ENCODE peak calls at places on chromosome 7, in seven cellular contexts. W is esophagus squamous epithelium, S is left ventricle myocardium inferior, L is Peyer's patch, Z is tibial artery, R is cardiac muscle cell, I is RWPE1. U is an unnamed sample.

GRCh38 chr7:143505845-143506244 is 28.2 kb downstream of the TAS2R41 start:
- DNase-seq in W (no peak), S (no peak), L (no peak), Z (no peak), R (no peak), I (no peak), U (no peak)

GRCh38 chr7:41169307-41169706 is 533.6 kb downstream of the INHBA start:
- DNase-seq in W (no peak), S (no peak), L (no peak), Z (no peak), R (no peak), I (no peak), U (no peak)

GRCh38 chr7:151390594-151391357 is 19.1 kb downstream of the WDR86 start:
- DNase-seq in W (no peak), S (peak), L (no peak), Z (no peak), R (no peak), I (no peak), U (no peak)

GRCh38 chr7:46844486-46844885 is 737.4 kb downstream of the TNS3 start:
- DNase-seq in W (no peak), S (no peak), L (no peak), Z (no peak), R (no peak), I (no peak), U (no peak)

GRCh38 chr7:139777304-139777890 is 401 bp downstream of the HIPK2 start:
- DNase-seq in W (no peak), S (peak), L (peak), Z (no peak), R (peak), I (peak), U (no peak)

GRCh38 chr7:94700926-94701554 is 45.1 kb upstream of the SGCE start:
- DNase-seq in W (no peak), S (no peak), L (no peak), Z (no peak), R (no peak), I (no peak), U (no peak)

GRCh38 chr7:4724648-4725013 is 42.5 kb downstream of the FOXK1 start:
- DNase-seq in W (no peak), S (no peak), L (no peak), Z (no peak), R (no peak), I (peak), U (no peak)

GRCh38 chr7:78472519-78472918 is 673.9 kb downstream of the PHTF2 start:
- DNase-seq in W (no peak), S (no peak), L (no peak), Z (no peak), R (no peak), I (no peak), U (no peak)

GRCh38 chr7:10888861-10889260 is 84.8 kb upstream of the PHF14 start:
- DNase-seq in W (no peak), S (no peak), L (no peak), Z (no peak), R (no peak), I (no peak), U (no peak)

GRCh38 chr7:107627002-107627401 is 33.6 kb upstream of the SLC26A4 start:
- DNase-seq in W (no peak), S (no peak), L (no peak), Z (no peak), R (no peak), I (no peak), U (no peak)

GRCh38 chr7:128715079-128715478 is 24.1 kb upstream of the CALU start:
- DNase-seq in W (no peak), S (no peak), L (no peak), Z (no peak), R (no peak), I (no peak), U (no peak)

GRCh38 chr7:80231719-80232118 is 97.1 kb downstream of the GNAI1 start:
- DNase-seq in W (no peak), S (no peak), L (no peak), Z (no peak), R (no peak), I (peak), U (peak)

GRCh38 chr7:13467111-13467547 is 522.3 kb downstream of the ETV1 start:
- DNase-seq in W (no peak), S (no peak), L (no peak), Z (no peak), R (no peak), I (no peak), U (no peak)

DNA sequence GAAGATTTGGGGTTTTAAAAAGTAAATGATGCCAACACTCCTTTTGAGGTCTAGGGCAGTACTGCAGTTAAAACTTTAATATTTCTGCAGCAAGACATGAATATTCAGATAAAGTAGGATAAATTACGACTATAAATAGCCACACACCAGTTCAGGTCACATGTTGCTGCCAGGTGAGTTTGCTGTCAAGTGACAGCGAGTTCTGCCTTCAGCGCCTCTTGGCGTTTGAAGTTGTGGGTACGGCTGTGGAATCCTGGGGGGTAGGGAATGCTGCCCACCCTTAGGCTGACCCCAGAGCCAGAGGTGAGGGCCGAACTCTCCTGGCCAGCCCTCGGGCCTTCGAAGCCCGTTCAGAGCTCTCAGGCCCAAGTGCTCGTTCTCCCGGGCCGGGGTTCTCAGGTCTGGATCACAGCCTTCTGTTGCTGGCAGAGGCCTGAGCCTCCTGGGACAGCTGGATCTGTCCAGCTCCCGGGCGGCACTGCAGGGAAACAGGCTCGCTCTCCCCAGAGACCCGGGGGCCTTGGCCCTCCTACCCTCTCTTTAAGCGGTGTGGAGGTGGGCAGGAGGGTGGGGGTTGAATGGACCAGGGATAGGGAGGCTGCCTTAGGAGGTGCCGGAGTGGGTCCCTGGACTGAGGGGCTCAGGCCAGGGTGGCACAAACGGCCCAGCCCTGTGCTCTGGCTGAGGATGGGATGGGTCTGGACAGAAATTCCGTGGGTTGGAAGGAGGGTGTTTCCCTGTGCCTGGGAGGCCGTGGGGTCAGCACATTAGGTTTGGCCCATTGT is 5.4 kb downstream of the BRI3 start:
- DNase-seq in W (no peak), S (no peak), L (no peak), Z (no peak), R (peak), I (no peak), U (no peak)
- H3K27ac ChIP-seq in W (peak), S (peak), L (peak), Z (peak), R (peak), I (peak), U (peak)

DNA sequence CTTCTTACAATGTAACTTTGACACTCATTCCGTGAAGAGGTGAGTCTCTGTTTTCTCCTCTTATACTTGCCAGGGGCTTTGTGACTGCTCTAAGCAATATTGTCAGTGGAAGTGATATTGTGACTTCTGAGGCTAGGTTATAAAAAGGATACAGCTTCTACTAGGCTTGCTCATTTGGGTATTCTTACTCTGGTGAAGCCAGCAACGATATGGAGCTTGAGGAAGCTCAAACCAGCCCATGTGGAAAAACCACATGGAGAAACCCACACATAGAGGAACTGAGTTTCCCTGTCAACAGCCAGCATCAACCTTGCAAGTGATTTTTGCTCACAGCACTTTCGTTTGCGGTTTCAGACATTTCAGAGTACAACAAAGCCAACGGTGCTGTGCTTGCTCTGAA is 149.6 kb upstream of the SEMA3E start:
- DNase-seq in W (no peak), S (no peak), L (no peak), Z (no peak), R (no peak), I (no peak), U (no peak)
- H3K27ac ChIP-seq in W (no peak), S (no peak), L (no peak), Z (no peak), R (no peak), I (no peak), U (no peak)

GRCh38 chr7:16668049-16668858 is 22.3 kb downstream of the BZW2 start:
- DNase-seq in W (no peak), S (peak), L (no peak), Z (peak), R (no peak), I (peak), U (peak)
- H3K27ac ChIP-seq in W (peak), S (peak), L (peak), Z (peak), R (peak), I (peak), U (peak)

DNA sequence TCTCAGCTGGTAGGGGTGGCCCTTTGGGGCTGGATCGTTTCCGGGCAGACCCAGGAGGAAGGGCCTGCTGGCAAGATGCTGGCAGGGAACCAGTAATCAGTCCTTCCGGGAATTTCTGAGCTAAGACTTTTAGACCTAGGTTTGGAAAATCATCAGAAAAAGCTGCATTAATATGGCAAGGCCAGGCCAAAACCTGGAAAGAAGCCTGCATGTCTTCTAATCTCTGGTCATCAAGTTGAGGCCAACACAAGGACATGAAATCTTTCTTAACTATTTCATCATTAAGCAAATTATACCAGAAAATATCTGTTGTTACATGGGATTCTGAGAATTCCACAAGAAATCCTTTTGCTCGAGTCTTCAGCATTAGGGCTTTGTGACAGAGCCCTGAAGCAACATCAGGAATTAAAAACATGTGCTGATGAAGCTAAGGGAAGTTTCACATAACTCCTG is 19.9 kb downstream of the CPA1 start:
- DNase-seq in W (no peak), S (no peak), L (no peak), Z (no peak), R (no peak), I (no peak), U (no peak)
- H3K27ac ChIP-seq in W (no peak), S (peak), L (no peak), Z (no peak), R (no peak), I (no peak), U (no peak)

DNA sequence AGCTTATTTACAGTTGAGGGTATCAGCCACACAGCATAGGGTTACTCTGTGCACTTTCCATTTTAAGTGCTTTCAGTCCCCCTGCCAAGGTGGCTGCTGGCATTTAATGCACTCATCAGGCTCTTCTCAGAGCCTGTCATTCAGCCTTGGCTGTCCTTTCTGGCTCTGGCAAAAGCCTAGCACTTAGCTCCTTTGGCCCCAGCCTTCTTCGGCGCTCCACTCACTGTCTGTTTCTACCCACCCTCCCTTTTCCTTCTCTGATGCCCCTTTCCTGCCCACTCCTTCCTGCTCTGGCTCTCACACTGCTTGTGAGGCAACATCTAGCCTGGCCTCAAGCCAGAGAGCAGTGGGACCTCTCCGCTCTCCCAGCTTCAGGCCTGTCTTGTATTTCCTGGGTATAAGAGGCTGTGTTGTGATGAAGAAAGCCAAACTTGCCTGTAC is 60.2 kb downstream of the WIPF3 start:
- DNase-seq in W (no peak), S (peak), L (no peak), Z (peak), R (no peak), I (no peak), U (no peak)
- H3K27ac ChIP-seq in W (no peak), S (peak), L (no peak), Z (peak), R (no peak), I (no peak), U (no peak)

DNA sequence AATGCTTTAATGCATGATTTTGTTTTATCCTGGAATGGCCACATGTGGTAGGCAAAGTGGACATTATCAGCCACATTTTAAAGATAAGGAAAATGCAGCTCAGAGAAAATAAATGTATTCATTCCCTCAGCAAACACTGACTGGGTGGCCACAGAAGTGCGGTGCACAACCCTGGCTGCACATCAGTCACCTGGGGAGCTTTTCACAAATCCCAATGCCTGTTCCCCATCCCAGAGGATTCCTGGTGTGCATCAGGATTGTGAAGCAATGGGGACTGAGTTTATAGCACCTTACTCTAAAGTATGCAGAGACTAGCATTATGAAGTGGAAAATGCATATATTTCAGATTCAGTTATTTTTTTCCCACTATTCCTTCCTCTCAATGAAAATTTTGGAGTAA is 193.5 kb upstream of the C7orf33 start:
- DNase-seq in W (no peak), S (no peak), L (no peak), Z (no peak), R (no peak), I (no peak), U (no peak)
- H3K27ac ChIP-seq in W (no peak), S (no peak), L (no peak), Z (no peak), R (no peak), I (no peak), U (no peak)

GRCh38 chr7:73885433-73885974 is 24.5 kb downstream of the TMEM270 start:
- DNase-seq in W (no peak), S (no peak), L (no peak), Z (no peak), R (no peak), I (no peak), U (no peak)

GRCh38 chr7:73887762-73888161 is 26.8 kb downstream of the TMEM270 start:
- DNase-seq in W (no peak), S (no peak), L (no peak), Z (no peak), R (no peak), I (no peak), U (no peak)

GRCh38 chr7:73882060-73882428 is 21.1 kb downstream of the TMEM270 start:
- DNase-seq in W (no peak), S (no peak), L (no peak), Z (no peak), R (no peak), I (no peak), U (no peak)

GRCh38 chr7:73890541-73891147 is 29.7 kb downstream of the TMEM270 start:
- DNase-seq in W (no peak), S (no peak), L (no peak), Z (no peak), R (no peak), I (no peak), U (no peak)

DNA sequence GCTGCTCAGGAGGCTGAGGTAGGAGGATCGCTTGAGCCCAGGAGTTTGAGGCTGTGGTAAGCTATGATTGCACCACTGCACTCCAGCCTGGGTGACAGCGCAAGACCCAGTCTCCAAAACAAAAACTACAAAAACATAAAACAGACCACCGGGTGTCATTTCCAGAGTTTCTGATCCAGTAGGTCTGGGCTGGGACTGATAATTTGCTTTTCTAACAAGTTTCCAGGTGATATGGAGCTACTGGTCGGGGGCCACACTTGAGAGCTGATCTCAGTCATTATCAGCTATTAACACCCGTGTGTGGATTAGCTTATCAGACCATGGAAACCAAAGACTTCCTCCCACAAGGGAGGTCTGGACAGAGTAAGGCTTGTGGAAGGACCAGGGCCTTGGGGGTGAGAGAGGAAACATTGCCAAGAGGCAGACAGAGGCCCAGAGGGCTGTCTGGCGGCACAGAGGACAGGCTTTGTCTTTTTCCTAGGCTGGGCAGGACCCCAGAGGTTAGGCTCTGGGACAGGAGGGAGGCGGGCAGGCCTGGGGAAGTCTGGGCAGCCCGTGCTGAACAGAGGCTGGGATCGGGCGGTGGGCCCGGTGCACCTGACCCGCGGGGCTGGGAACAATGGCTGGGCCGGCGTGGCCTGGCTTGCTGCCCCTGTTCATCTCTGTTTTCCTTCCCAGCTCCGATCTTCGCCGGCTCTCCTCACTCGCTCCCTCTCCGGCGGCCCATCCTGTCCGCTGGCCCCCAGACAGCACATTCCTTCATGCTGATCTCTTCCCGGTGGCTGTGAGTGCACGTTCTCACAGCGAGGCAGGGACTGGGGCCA is 25.2 kb downstream of the TMEM270 start:
- DNase-seq in W (no peak), S (peak), L (no peak), Z (peak), R (peak), I (no peak), U (no peak)
- H3K27ac ChIP-seq in W (peak), S (peak), L (peak), Z (peak), R (no peak), I (peak), U (no peak)

GRCh38 chr7:16083931-16084330 is 337.4 kb downstream of the CRPPA start:
- DNase-seq in W (no peak), S (no peak), L (no peak), Z (no peak), R (no peak), I (peak), U (no peak)
- H3K27ac ChIP-seq in W (no peak), S (peak), L (no peak), Z (no peak), R (no peak), I (no peak), U (peak)

U was measured in epithelial cell of prostate.